ENCODE peak calls at places on chromosome 3, in seven cellular contexts. S is IMR-90, T is endothelial cell of umbilical vein, V is right lobe of liver, F is GM12891, H is A549, G is body of pancreas. O is an unnamed sample.

GRCh38 chr3:120646771-120647449 is 35.1 kb downstream of the HGD start:
- DNase-seq in F (no peak), S (no peak), G (no peak), T (no peak), V (no peak), H (no peak), O (no peak)

GRCh38 chr3:62554264-62554799 is 181.0 kb upstream of the FEZF2 start:
- DNase-seq in G (no peak), H (peak), T (no peak), F (no peak), S (no peak), V (no peak), O (no peak)

GRCh38 chr3:195007794-195008193 is 263.2 kb downstream of the XXYLT1 start:
- DNase-seq in G (no peak), V (no peak), S (no peak), F (no peak), H (no peak), T (no peak), O (no peak)

GRCh38 chr3:197181751-197182150 is 116.7 kb downstream of the DLG1 start:
- DNase-seq in G (peak), T (no peak), S (peak), V (peak), F (no peak), H (peak), O (no peak)

GRCh38 chr3:188627652-188628051 is 473.7 kb downstream of the LPP start:
- DNase-seq in T (peak), F (no peak), S (peak), H (peak), G (no peak), V (no peak), O (no peak)

GRCh38 chr3:195001961-195002861 is 268.7 kb downstream of the XXYLT1 start:
- DNase-seq in S (peak), G (peak), F (peak), H (peak), T (peak), V (peak), O (no peak)

GRCh38 chr3:42179110-42179725 is 86.8 kb downstream of the CCK start:
- DNase-seq in F (no peak), V (no peak), S (peak), G (peak), H (peak), T (peak), O (no peak)

GRCh38 chr3:128167973-128168674 is 14.8 kb downstream of the EEFSEC start:
- DNase-seq in V (peak), H (no peak), F (no peak), S (no peak), G (no peak), T (no peak), O (no peak)

GRCh38 chr3:47794585-47794984 is 8.4 kb upstream of the DHX30 start:
- DNase-seq in T (no peak), V (no peak), F (no peak), S (no peak), G (no peak), H (no peak), O (no peak)

GRCh38 chr3:175957427-175957826 is 1098.3 kb downstream of the NAALADL2 start:
- DNase-seq in H (no peak), S (no peak), F (no peak), V (no peak), G (no peak), T (no peak), O (no peak)

GRCh38 chr3:123750659-123751420 is 133.3 kb downstream of the MYLK start:
- DNase-seq in G (peak), S (peak), F (no peak), T (peak), V (peak), H (peak), O (no peak)

GRCh38 chr3:33868309-33868708 is 69.9 kb downstream of the PDCD6IP start:
- DNase-seq in G (no peak), H (no peak), F (no peak), S (no peak), V (no peak), T (no peak), O (no peak)

GRCh38 chr3:43288366-43288765 is 2.0 kb downstream of the SNRK start:
- DNase-seq in V (no peak), T (peak), G (no peak), F (no peak), S (peak), H (no peak), O (no peak)

GRCh38 chr3:114450008-114450596 is 156.3 kb downstream of the TIGIT start:
- DNase-seq in G (no peak), T (no peak), S (no peak), F (no peak), H (no peak), V (no peak), O (no peak)

GRCh38 chr3:4807381-4808280 is 171.6 kb upstream of the BHLHE40 start:
- DNase-seq in G (no peak), V (no peak), H (no peak), F (no peak), T (no peak), S (no peak), O (no peak)

GRCh38 chr3:156396851-156397250 is 158.1 kb downstream of the SSR3 start:
- DNase-seq in V (no peak), G (no peak), S (no peak), F (no peak), T (no peak), H (no peak), O (no peak)

GRCh38 chr3:187743195-187744141 is 1.8 kb downstream of the BCL6 start:
- DNase-seq in S (peak), G (peak), T (peak), F (no peak), H (peak), V (peak), O (peak)

GRCh38 chr3:79604681-79605080 is 163.1 kb downstream of the ROBO1 start:
- DNase-seq in G (no peak), T (peak), H (no peak), F (no peak), V (no peak), S (no peak), O (no peak)

GRCh38 chr3:186949281-186949982 is 19.1 kb downstream of the ST6GAL1 start:
- DNase-seq in F (no peak), T (no peak), G (no peak), H (no peak), V (no peak), S (peak), O (no peak)

GRCh38 chr3:173221010-173221409 is 80.0 kb upstream of the SPATA16 start:
- DNase-seq in T (peak), F (no peak), V (no peak), S (no peak), H (peak), G (no peak), O (no peak)

GRCh38 chr3:99544819-99545281 is 93.5 kb upstream of the COL8A1 start:
- DNase-seq in S (peak), T (peak), F (no peak), G (peak), H (no peak), V (no peak), O (no peak)

GRCh38 chr3:129604223-129604941 is 2.1 kb downstream of the PLXND1 start:
- DNase-seq in G (no peak), F (no peak), H (no peak), S (no peak), T (no peak), V (no peak), O (no peak)

GRCh38 chr3:129607391-129608068 is 1.1 kb upstream of the PLXND1 start:
- DNase-seq in H (no peak), S (no peak), G (no peak), T (peak), F (no peak), V (no peak), O (no peak)

GRCh38 chr3:129604942-129605592 is 1.4 kb downstream of the PLXND1 start:
- DNase-seq in V (no peak), H (no peak), G (no peak), S (no peak), F (no peak), T (no peak), O (no peak)

GRCh38 chr3:129606522-129607390 is at the start of gene PLXND1:
- DNase-seq in V (peak), H (peak), F (peak), T (peak), G (peak), S (peak), O (peak)

DNA sequence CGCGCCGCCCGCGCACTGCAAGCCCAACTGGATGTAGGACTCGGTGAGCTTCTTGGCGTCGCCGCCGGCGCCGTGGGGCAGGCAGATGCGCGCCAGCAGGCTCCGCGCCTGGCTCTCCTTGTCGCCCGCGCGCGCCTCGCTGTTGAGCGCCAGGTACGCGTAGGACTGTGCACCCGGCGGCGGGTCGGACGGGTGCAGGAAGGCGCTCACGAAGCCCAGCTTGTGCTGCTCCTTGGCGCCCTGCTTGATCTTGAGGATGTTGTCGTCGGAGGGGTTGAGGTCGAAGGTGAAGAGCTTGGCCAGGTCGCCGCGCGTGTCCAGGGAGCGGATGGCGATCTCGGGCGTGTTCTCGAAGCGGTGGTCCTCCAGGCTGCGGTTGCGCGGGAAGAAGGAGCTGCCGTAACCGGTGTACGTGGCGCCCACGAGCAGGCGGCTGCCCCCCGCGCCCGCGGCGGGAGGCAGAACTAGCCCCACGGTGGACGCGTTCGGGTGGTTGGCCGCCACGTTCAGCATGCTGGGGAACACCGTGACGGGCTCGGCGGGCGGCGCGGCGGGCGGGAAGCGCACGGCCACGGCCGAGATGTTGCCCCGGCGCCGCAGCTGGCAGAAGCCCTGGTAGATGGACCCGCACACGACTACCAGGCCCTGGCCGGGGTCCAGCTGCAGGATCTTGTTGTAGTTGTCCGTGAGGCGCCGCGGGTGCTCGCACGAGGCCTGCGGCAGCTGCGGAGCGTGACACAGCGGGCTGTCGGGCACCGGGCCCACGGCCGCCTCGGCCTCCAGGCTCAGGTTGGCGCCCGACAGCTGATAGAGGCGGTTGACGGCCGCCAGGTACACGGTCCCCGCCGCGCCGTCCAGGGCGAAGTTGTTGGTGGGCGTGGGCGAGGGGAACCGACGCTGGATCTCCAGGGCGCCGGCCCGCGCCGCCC is 619 bp downstream of the PLXND1 start:
- DNase-seq in F (peak), S (peak), G (peak), T (peak), V (peak), H (peak), O (no peak)
- TF ChIP-seq POLR2A in F (no peak), S (no peak), G (no peak), T (no peak), V (no peak), H (no peak), O (no peak)

GRCh38 chr3:189776163-189776824 is 145.1 kb downstream of the TP63 start:
- DNase-seq in H (no peak), T (peak), S (no peak), V (no peak), G (no peak), F (no peak), O (no peak)

GRCh38 chr3:189779166-189779565 is 148.0 kb downstream of the TP63 start:
- DNase-seq in G (no peak), F (no peak), H (no peak), S (no peak), V (no peak), T (no peak), O (no peak)

GRCh38 chr3:189781384-189781783 is 150.2 kb downstream of the TP63 start:
- DNase-seq in G (no peak), H (no peak), F (no peak), V (no peak), S (no peak), T (no peak), O (no peak)

GRCh38 chr3:189778340-189778950 is 147.3 kb downstream of the TP63 start:
- DNase-seq in F (no peak), S (no peak), V (no peak), G (no peak), T (no peak), H (no peak), O (no peak)

GRCh38 chr3:189780556-189781270 is 149.5 kb downstream of the TP63 start:
- DNase-seq in T (no peak), V (no peak), F (no peak), G (no peak), H (no peak), S (no peak), O (no peak)
- TF ChIP-seq POLR2A in T (no peak), V (no peak), F (no peak), G (no peak), H (no peak), S (no peak), O (no peak)

GRCh38 chr3:35965908-35966307 is 326.6 kb downstream of the ARPP21 start:
- DNase-seq in F (no peak), T (peak), V (no peak), H (peak), G (no peak), S (peak), O (no peak)
- TF ChIP-seq POLR2A in F (no peak), T (no peak), V (no peak), H (no peak), G (no peak), S (no peak), O (no peak)

GRCh38 chr3:136818191-136818850 is 605 bp upstream of the SLC35G2 start:
- DNase-seq in T (peak), S (peak), F (no peak), V (peak), G (peak), H (peak), O (no peak)
- TF ChIP-seq POLR2A in T (peak), S (peak), F (no peak), V (peak), G (peak), H (peak), O (peak)

GRCh38 chr3:45145681-45146614 is at the start of gene CDCP1:
- DNase-seq in T (no peak), V (peak), G (peak), F (no peak), S (no peak), H (no peak), O (no peak)
- TF ChIP-seq POLR2A in T (no peak), V (no peak), G (peak), F (no peak), S (no peak), H (no peak), O (no peak)

DNA sequence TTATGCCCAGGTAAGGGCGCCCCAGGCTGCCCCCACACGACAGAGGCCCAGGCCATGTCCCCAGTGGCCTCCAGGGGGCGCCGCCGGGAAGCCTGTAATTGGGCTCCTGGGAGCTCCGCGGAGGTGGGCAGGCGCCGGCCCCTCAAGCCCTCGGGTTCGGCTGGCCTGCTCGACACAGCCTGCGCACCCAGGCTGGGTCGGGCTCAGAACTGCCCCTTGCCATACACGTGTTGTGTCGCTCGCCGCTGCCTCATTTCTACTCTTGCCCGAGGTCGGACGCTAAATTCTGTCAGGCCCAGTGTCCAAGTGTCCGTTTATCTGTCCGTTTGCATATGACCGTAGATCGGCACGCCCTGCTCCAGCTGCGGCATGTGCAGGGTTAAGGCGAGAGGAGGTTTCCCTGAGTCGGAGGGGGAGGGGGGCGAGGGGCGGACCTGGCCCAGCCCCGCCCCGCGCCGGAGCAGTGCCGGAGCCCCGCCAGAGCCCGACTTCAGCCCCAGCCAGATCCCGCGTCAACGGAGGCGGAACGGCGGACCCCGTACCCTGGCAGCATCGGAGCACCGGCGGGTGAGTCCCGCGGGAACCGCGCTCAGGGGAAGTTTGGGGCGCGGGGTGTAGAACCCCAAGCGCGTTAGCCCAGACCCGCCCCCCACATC is at the start of gene KLHDC8B:
- DNase-seq in F (peak), H (peak), T (peak), G (peak), S (peak), V (peak), O (no peak)
- TF ChIP-seq POLR2A in F (no peak), H (peak), T (peak), G (peak), S (no peak), V (peak), O (no peak)